ENCODE peak calls at places on chromosomes 12 and 14, in eight cellular contexts. E, B, W, L, N, T, V and K are unnamed samples.

GRCh38 chr12:14325716-14326343 is 39.7 kb upstream of the ATF7IP start:
- DNase-seq in E (no peak), N (no peak), T (no peak), L (no peak), V (no peak), W (no peak), B (no peak), K (no peak)

GRCh38 chr12:44193281-44193680 is 357.4 kb downstream of the TMEM117 start:
- DNase-seq in N (no peak), T (no peak), L (peak), W (no peak), E (no peak), B (no peak), V (no peak), K (no peak)

GRCh38 chr12:29278673-29279420 is 102.1 kb downstream of the ERGIC2 start:
- DNase-seq in N (no peak), B (no peak), V (no peak), L (no peak), W (no peak), T (peak), E (peak), K (no peak)

GRCh38 chr14:66039495-66039894 is 446.7 kb upstream of the CCDC196 start:
- DNase-seq in V (no peak), E (no peak), W (no peak), L (no peak), T (no peak), B (no peak), N (no peak), K (no peak)

GRCh38 chr14:102095871-102096568 is 9.2 kb upstream of the HSP90AA1 start:
- DNase-seq in V (no peak), T (no peak), L (no peak), W (no peak), E (no peak), B (no peak), N (no peak), K (no peak)

GRCh38 chr12:77813558-77813957 is 17.1 kb upstream of the NAV3 start:
- DNase-seq in L (no peak), W (no peak), B (no peak), E (no peak), V (no peak), N (no peak), T (no peak), K (no peak)

GRCh38 chr12:76558684-76559276 is 791 bp downstream of the OSBPL8 start:
- DNase-seq in W (peak), N (no peak), B (peak), E (no peak), T (peak), L (peak), V (peak), K (peak)

GRCh38 chr14:89061696-89062095 is 237.2 kb downstream of the TTC8 start:
- DNase-seq in L (no peak), B (no peak), V (no peak), T (no peak), N (no peak), E (no peak), W (no peak), K (no peak)

GRCh38 chr12:51926718-51927117 is 19.4 kb downstream of the ACVRL1 start:
- DNase-seq in T (peak), V (no peak), N (no peak), B (peak), E (no peak), L (peak), W (no peak), K (no peak)
- TF ChIP-seq CTCF in T (peak), V (peak), N (peak), B (peak), E (peak), L (peak), W (no peak), K (peak)

DNA sequence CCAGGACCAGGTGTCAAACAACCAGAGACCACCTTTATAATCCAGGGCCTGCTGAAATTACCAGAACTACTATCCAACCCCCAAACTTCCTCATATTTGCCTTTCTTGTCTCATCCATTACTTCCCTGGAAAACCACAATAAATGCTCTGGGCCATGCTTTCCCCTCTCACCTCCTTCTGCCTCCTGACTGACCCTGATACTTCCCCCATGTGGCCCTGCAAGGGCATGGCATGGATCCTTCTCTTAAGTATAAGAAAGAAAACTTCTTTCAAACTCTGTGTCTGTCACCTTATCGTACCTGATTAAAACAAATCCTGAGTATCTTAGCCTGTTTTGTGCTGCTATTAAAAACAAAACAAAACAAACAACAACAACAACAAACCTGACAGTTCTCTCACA is 44.7 kb upstream of the CRACR2A start:
- DNase-seq in V (no peak), N (no peak), W (no peak), L (no peak), B (no peak), T (no peak), E (no peak), K (no peak)
- TF ChIP-seq CTCF in V (no peak), N (no peak), W (no peak), L (no peak), B (no peak), T (peak), E (peak), K (peak)

GRCh38 chr12:6606331-6607131 is 648 bp downstream of the CHD4 start:
- DNase-seq in B (peak), N (peak), W (peak), L (no peak), E (no peak), T (peak), V (peak), K (no peak)

GRCh38 chr12:6603095-6603567 is 4.0 kb downstream of the CHD4 start:
- DNase-seq in W (peak), L (no peak), N (no peak), T (peak), V (no peak), E (no peak), B (no peak), K (no peak)

GRCh38 chr12:6607751-6608591 is 792 bp upstream of the CHD4 start:
- DNase-seq in N (no peak), V (no peak), W (peak), E (no peak), T (peak), B (peak), L (peak), K (peak)

GRCh38 chr12:6604254-6605029 is 2.7 kb downstream of the CHD4 start:
- DNase-seq in B (no peak), N (no peak), L (no peak), E (no peak), V (no peak), T (peak), W (no peak), K (no peak)

GRCh38 chr12:6605425-6606330 is 1.5 kb downstream of the CHD4 start:
- DNase-seq in E (no peak), V (no peak), L (peak), W (no peak), N (no peak), T (peak), B (no peak), K (peak)
- TF ChIP-seq CTCF in E (no peak), V (no peak), L (no peak), W (no peak), N (no peak), T (no peak), B (no peak), K (no peak)

GRCh38 chr12:130485291-130486145 is 147.8 kb downstream of the PIWIL1 start:
- DNase-seq in W (no peak), V (no peak), B (no peak), N (no peak), L (no peak), E (no peak), T (no peak), K (no peak)
- TF ChIP-seq CTCF in W (no peak), V (no peak), B (no peak), N (no peak), L (no peak), E (no peak), T (no peak), K (no peak)